ENCODE peak calls at places on chromosomes 13 and 19, in six cellular contexts. One of them, this sample, is unnamed.

GRCh38 chr19:17755977-17756670 is 4.8 kb downstream of the FCHO1 start:
- DNase-seq in HepG2: no peak
- DNase-seq in K562: peak
- DNase-seq in HCT116: no peak
- DNase-seq in SK-N-SH: peak
- DNase-seq in GM12878: peak
- DNase-seq in this sample: no peak

GRCh38 chr13:104645786-104646185 is 1579.6 kb upstream of the SLC10A2 start:
- DNase-seq in K562: no peak
- DNase-seq in HepG2: no peak
- DNase-seq in SK-N-SH: no peak
- DNase-seq in HCT116: no peak
- DNase-seq in GM12878: no peak
- DNase-seq in this sample: no peak

GRCh38 chr19:11102944-11103343 is 13.7 kb downstream of the LDLR start:
- DNase-seq in HepG2: no peak
- DNase-seq in HCT116: no peak
- DNase-seq in SK-N-SH: no peak
- DNase-seq in GM12878: no peak
- DNase-seq in K562: no peak
- DNase-seq in this sample: no peak

GRCh38 chr19:19406878-19407639 is 1.6 kb downstream of the GATAD2A start:
- DNase-seq in HepG2: peak
- DNase-seq in SK-N-SH: no peak
- DNase-seq in K562: no peak
- DNase-seq in GM12878: no peak
- DNase-seq in HCT116: no peak
- DNase-seq in this sample: no peak

GRCh38 chr13:98141938-98142426 is 912 bp upstream of the FARP1 start:
- DNase-seq in GM12878: no peak
- DNase-seq in SK-N-SH: peak
- DNase-seq in K562: no peak
- DNase-seq in HepG2: no peak
- DNase-seq in HCT116: no peak
- DNase-seq in this sample: no peak

GRCh38 chr19:54928299-54928698 is 19.0 kb downstream of the NLRP7 start:
- DNase-seq in GM12878: no peak
- DNase-seq in SK-N-SH: no peak
- DNase-seq in K562: peak
- DNase-seq in HepG2: no peak
- DNase-seq in HCT116: peak
- DNase-seq in this sample: no peak

GRCh38 chr13:50318887-50319286 is 303.6 kb downstream of the KCNRG start:
- DNase-seq in K562: no peak
- DNase-seq in HCT116: no peak
- DNase-seq in SK-N-SH: no peak
- DNase-seq in HepG2: no peak
- DNase-seq in GM12878: no peak
- DNase-seq in this sample: no peak

GRCh38 chr13:50244913-50245574 is 229.8 kb downstream of the KCNRG start:
- DNase-seq in GM12878: peak
- DNase-seq in SK-N-SH: no peak
- DNase-seq in K562: peak
- DNase-seq in HepG2: peak
- DNase-seq in HCT116: peak
- DNase-seq in this sample: peak

GRCh38 chr13:106534844-106535551 is 464 bp downstream of the EFNB2 start:
- DNase-seq in HCT116: no peak
- DNase-seq in HepG2: no peak
- DNase-seq in GM12878: no peak
- DNase-seq in K562: peak
- DNase-seq in SK-N-SH: no peak
- DNase-seq in this sample: no peak

GRCh38 chr19:38831142-38831605 is 420 bp downstream of the ECH1 start:
- DNase-seq in SK-N-SH: peak
- DNase-seq in GM12878: no peak
- DNase-seq in HCT116: no peak
- DNase-seq in K562: no peak
- DNase-seq in HepG2: peak
- DNase-seq in this sample: no peak
- TF ChIP-seq REST in SK-N-SH: no peak
- TF ChIP-seq REST in GM12878: no peak
- TF ChIP-seq REST in HCT116: no peak
- TF ChIP-seq REST in K562: peak
- TF ChIP-seq REST in HepG2: no peak
- TF ChIP-seq REST in this sample: no peak

GRCh38 chr13:39350461-39350881 is 252.5 kb downstream of the LHFPL6 start:
- DNase-seq in K562: no peak
- DNase-seq in HCT116: no peak
- DNase-seq in SK-N-SH: no peak
- DNase-seq in HepG2: no peak
- DNase-seq in GM12878: no peak
- DNase-seq in this sample: no peak
- TF ChIP-seq SIN3A in K562: no peak
- TF ChIP-seq SIN3A in HCT116: no peak
- TF ChIP-seq SIN3A in SK-N-SH: no peak
- TF ChIP-seq SIN3A in HepG2: no peak
- TF ChIP-seq SIN3A in GM12878: no peak
- TF ChIP-seq SIN3A in this sample: no peak

DNA sequence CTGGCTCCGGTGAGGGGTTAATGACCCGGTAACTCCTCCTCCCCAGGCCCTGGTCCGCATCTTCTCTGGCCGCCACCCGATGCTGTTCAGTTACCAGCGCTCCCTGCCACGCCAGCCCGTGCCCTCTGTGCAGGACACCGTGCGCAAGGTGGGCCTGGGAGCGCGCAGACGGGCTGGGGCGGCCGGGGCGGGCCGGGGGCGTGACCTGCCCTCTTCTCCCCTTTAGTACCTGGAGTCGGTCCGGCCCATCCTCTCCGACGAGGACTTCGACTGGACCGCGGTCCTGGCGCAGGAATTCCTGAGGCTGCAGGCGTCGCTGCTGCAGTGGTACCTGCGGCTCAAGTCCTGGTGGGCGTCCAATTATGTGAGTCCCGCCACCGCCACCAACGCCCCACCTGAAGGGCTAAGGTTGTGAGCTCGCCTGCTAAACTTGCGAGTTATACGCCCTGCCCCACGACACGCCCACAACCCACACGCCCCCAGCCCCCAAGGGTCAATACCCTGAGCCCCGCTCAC is 10.4 kb downstream of the CPT1C start:
- DNase-seq in GM12878: no peak
- DNase-seq in HCT116: no peak
- DNase-seq in K562: peak
- DNase-seq in HepG2: no peak
- DNase-seq in SK-N-SH: peak
- DNase-seq in this sample: no peak
- TF ChIP-seq REST in GM12878: no peak
- TF ChIP-seq REST in HCT116: no peak
- TF ChIP-seq REST in K562: no peak
- TF ChIP-seq REST in HepG2: no peak
- TF ChIP-seq REST in SK-N-SH: no peak
- TF ChIP-seq REST in this sample: no peak

DNA sequence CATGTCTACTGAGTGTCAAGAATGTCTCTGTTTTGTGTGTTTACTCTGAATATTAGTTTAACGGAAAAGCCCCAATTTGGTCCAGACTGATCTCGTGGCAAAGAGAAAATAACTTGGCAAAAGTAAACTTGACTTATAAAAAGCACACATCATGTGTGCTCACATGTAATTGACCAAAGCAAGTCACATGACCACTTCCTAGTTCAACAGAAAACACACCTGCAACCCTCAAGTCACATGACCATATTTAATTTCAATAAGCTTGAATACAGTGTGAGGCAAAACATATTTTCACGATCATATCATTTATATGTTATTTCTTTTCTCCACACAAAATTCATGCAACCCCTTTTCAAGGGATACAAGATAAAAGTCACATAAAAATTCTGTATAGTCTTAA is 662.4 kb downstream of the SLITRK1 start:
- DNase-seq in HepG2: no peak
- DNase-seq in GM12878: no peak
- DNase-seq in SK-N-SH: no peak
- DNase-seq in HCT116: no peak
- DNase-seq in K562: no peak
- DNase-seq in this sample: no peak
- TF ChIP-seq SIN3A in HepG2: no peak
- TF ChIP-seq SIN3A in GM12878: no peak
- TF ChIP-seq SIN3A in SK-N-SH: no peak
- TF ChIP-seq SIN3A in HCT116: no peak
- TF ChIP-seq SIN3A in K562: no peak
- TF ChIP-seq SIN3A in this sample: no peak